ENCODE peak calls at places on chromosomes 11 and 22, in nine cellular contexts. Q is right lobe of liver, K is kidney, X is AG04449, D is choroid plexus epithelial cell, S is HCT116, Z is GM23338, O is cardiac fibroblast, J is AG04450. L is an unnamed sample.

GRCh38 chr22:45001653-45002052 is 8.2 kb downstream of the PHF21B start:
- DNase-seq in Q (no peak), K (no peak), X (no peak), D (no peak), S (no peak), Z (no peak), O (no peak), J (no peak), L (no peak)

GRCh38 chr22:32073823-32074380 is 30.8 kb downstream of the SLC5A1 start:
- DNase-seq in Q (no peak), K (peak; percentile 76), X (no peak), D (no peak), S (no peak), Z (no peak), O (no peak), J (no peak), L (no peak)

GRCh38 chr22:28243539-28243938 is 324.5 kb upstream of the PITPNB start:
- DNase-seq in Q (no peak), K (no peak), X (no peak), D (peak; percentile 63), S (no peak), Z (no peak), O (peak; percentile 53), J (no peak), L (no peak)

GRCh38 chr11:111419641-111420327 is 40.7 kb upstream of the POU2AF1 start:
- DNase-seq in Q (peak; percentile 27), K (no peak), X (no peak), D (no peak), S (no peak), Z (no peak), O (no peak), J (no peak), L (no peak)

GRCh38 chr22:49632199-49633009 is 195.3 kb downstream of the BRD1 start:
- DNase-seq in Q (peak; percentile 65), K (peak; percentile 83), X (no peak), D (peak; percentile 60), S (peak; percentile 7), Z (no peak), O (peak; percentile 57), J (no peak), L (no peak)

GRCh38 chr11:36002196-36002595 is 58.3 kb downstream of the LDLRAD3 start:
- DNase-seq in Q (no peak), K (no peak), X (no peak), D (no peak), S (no peak), Z (peak; percentile 48), O (peak; percentile 39), J (no peak), L (no peak)

GRCh38 chr22:44084044-44084772 is 60.1 kb downstream of the PARVB start:
- DNase-seq in Q (no peak), K (no peak), X (no peak), D (no peak), S (no peak), Z (no peak), O (no peak), J (no peak), L (no peak)

GRCh38 chr11:123219066-123219697 is 24.1 kb upstream of the CLMP start:
- DNase-seq in Q (no peak), K (no peak), X (no peak), D (peak; percentile 72), S (no peak), Z (no peak), O (peak; percentile 55), J (peak; percentile 53), L (no peak)

GRCh38 chr22:43985532-43985931 is 30.3 kb downstream of the SAMM50 start:
- DNase-seq in Q (no peak), K (no peak), X (no peak), D (no peak), S (no peak), Z (no peak), O (peak; percentile 31), J (no peak), L (no peak)

GRCh38 chr22:33076368-33076767 is 18.2 kb upstream of the SYN3 start:
- DNase-seq in Q (no peak), K (no peak), X (no peak), D (peak; percentile 9), S (no peak), Z (peak; percentile 66), O (peak; percentile 22), J (no peak), L (no peak)

GRCh38 chr22:46089426-46090041 is 60.8 kb upstream of the PPARA start:
- DNase-seq in Q (peak; percentile 25), K (peak; percentile 70), X (no peak), D (no peak), S (no peak), Z (no peak), O (no peak), J (no peak), L (no peak)

GRCh38 chr11:126281666-126282175 is 1.2 kb upstream of the TIRAP start:
- DNase-seq in Q (no peak), K (no peak), X (no peak), D (no peak), S (no peak), Z (no peak), O (no peak), J (no peak), L (no peak)

GRCh38 chr22:49562685-49563249 is 264.9 kb downstream of the BRD1 start:
- DNase-seq in Q (no peak), K (no peak), X (no peak), D (no peak), S (no peak), Z (no peak), O (no peak), J (no peak), L (no peak)

GRCh38 chr22:46026907-46027218 is 49.9 kb upstream of the WNT7B start:
- DNase-seq in Q (no peak), K (no peak), X (no peak), D (no peak), S (no peak), Z (no peak), O (no peak), J (no peak), L (no peak)

GRCh38 chr22:44638966-44639739 is 62.9 kb upstream of the PRR5 start:
- DNase-seq in Q (no peak), K (peak; percentile 67), X (no peak), D (peak; percentile 15), S (no peak), Z (no peak), O (no peak), J (no peak), L (no peak)

GRCh38 chr11:84963240-84963639 is 663.9 kb downstream of the DLG2 start:
- DNase-seq in Q (no peak), K (no peak), X (no peak), D (no peak), S (no peak), Z (peak; percentile 21), O (peak; percentile 1), J (no peak), L (no peak)

GRCh38 chr22:23178512-23179254 is 1.6 kb upstream of the BCR start:
- DNase-seq in Q (peak; percentile 73), K (peak; percentile 83), X (no peak), D (peak; percentile 65), S (peak; percentile 27), Z (peak; percentile 88), O (peak; percentile 62), J (no peak), L (no peak)

GRCh38 chr11:105825141-105825540 is 196.9 kb downstream of the MSANTD4 start:
- DNase-seq in Q (no peak), K (no peak), X (no peak), D (no peak), S (no peak), Z (no peak), O (no peak), J (no peak), L (no peak)

GRCh38 chr22:24140357-24140756 is 40.9 kb upstream of the SUSD2 start:
- DNase-seq in Q (no peak), K (no peak), X (no peak), D (no peak), S (no peak), Z (no peak), O (no peak), J (no peak), L (no peak)

GRCh38 chr11:124900464-124900863 is 2.8 kb upstream of the ROBO4 start:
- DNase-seq in Q (no peak), K (no peak), X (no peak), D (peak; percentile 83), S (peak; percentile 23), Z (no peak), O (peak; percentile 96), J (peak; percentile 68), L (no peak)

GRCh38 chr11:6040874-6041273 is 10.3 kb upstream of the OR56A1 start:
- DNase-seq in Q (no peak), K (no peak), X (no peak), D (no peak), S (no peak), Z (no peak), O (no peak), J (no peak), L (no peak)
- H3K4me3 ChIP-seq in Q (no peak overlapping the region), K (no peak overlapping the region), X (no peak overlapping the region), D (no peak overlapping the region), S (no peak overlapping the region), Z (no peak overlapping the region), O (no peak overlapping the region), J (no peak overlapping the region), L (no peak overlapping the region)

DNA sequence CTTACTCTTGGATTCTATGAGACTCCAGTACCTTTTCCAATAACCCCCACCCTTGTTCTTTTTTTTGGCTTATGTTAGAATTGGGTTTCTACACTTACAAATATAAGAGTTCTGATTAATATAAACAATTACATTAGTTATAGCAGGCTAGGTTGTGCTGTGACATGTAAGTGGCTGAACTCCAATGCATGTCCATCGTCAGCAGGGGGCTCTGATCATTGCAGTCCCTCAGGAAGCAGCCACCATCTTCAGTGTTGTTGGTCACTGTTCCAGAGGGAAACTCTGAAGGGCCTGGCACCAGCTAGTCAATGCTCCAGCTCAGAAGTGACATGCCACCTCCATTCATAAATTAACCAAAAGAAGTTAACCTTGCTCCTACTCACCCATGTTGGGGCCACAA is 5.6 kb downstream of the LIPT2 start:
- DNase-seq in Q (no peak), K (no peak), X (no peak), D (no peak), S (peak; percentile 32), Z (peak; percentile 55), O (peak; percentile 24), J (no peak), L (no peak)
- TF ChIP-seq CTCF in Q (peak; percentile 11), K (peak; percentile 16), X (peak; percentile 7), D (peak; percentile 26), S (peak; percentile 56), Z (peak; percentile 38), O (peak; percentile 33), J (peak; percentile 20), L (peak; percentile 39)

GRCh38 chr22:18991138-18991432 is 55.0 kb upstream of the PRODH start:
- DNase-seq in Q (no peak), K (no peak), X (no peak), D (no peak), S (no peak), Z (no peak), O (no peak), J (no peak), L (no peak)
- H3K4me3 ChIP-seq in Q (no peak overlapping the region), K (no peak overlapping the region), X (no peak overlapping the region), D (no peak overlapping the region), S (no peak overlapping the region), Z (no peak overlapping the region), O (no peak overlapping the region), J (no peak overlapping the region), L (no peak overlapping the region)

DNA sequence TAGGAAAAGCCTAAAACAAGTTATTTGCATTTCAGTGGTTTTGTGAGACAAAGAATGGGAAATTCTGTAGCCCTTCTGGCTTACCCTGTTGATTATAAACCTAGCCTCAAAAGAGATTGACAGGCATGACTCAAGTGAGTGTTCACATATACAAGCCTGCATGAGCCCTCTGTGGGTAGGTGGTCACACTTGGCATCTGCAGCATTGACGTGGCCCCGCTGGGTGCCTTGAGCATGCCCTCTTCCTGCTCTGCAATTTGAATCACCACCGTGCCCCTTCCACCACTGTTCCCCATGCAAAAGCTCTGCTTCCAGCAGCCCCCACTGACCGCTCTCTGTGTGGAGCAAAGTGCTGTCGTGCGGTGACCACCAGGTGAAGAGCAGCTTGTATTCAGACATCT is 21.0 kb upstream of the ADSL start:
- DNase-seq in Q (no peak), K (no peak), X (no peak), D (no peak), S (no peak), Z (no peak), O (no peak), J (no peak), L (no peak)
- TF ChIP-seq CTCF in Q (no peak), K (no peak), X (no peak), D (no peak), S (no peak), Z (no peak), O (no peak), J (no peak), L (no peak)